ENCODE peak calls at places on chromosomes 6 and 20, in six cellular contexts. One of them, this sample, is unnamed.

GRCh38 chr6:70033781-70034180 is 167.4 kb downstream of the COL19A1 start:
- DNase-seq in EL: no peak
- DNase-seq in PC-3: no peak
- DNase-seq in activated CD4-positive, CD25-positive, alpha-beta regulatory T cell: no peak
- DNase-seq in CD4-positive, alpha-beta T cell: no peak
- DNase-seq in NCI-H748 treated with DMSO at 0.1 percent for 48 hours: no peak
- DNase-seq in this sample: no peak

GRCh38 chr6:83911278-83911677 is 51.8 kb downstream of the CYB5R4 start:
- DNase-seq in EL: no peak
- DNase-seq in PC-3: no peak
- DNase-seq in activated CD4-positive, CD25-positive, alpha-beta regulatory T cell: no peak
- DNase-seq in CD4-positive, alpha-beta T cell: no peak
- DNase-seq in NCI-H748 treated with DMSO at 0.1 percent for 48 hours: no peak
- DNase-seq in this sample: no peak

GRCh38 chr6:41747256-41748101 is at the start of gene PGC:
- DNase-seq in EL: no peak
- DNase-seq in PC-3: peak; percentile 57
- DNase-seq in activated CD4-positive, CD25-positive, alpha-beta regulatory T cell: no peak
- DNase-seq in CD4-positive, alpha-beta T cell: no peak
- DNase-seq in NCI-H748 treated with DMSO at 0.1 percent for 48 hours: no peak
- DNase-seq in this sample: peak; percentile 38

GRCh38 chr20:21357851-21358250 is 39.5 kb downstream of the NKX2-4 start:
- DNase-seq in EL: no peak
- DNase-seq in PC-3: no peak
- DNase-seq in activated CD4-positive, CD25-positive, alpha-beta regulatory T cell: no peak
- DNase-seq in CD4-positive, alpha-beta T cell: no peak
- DNase-seq in NCI-H748 treated with DMSO at 0.1 percent for 48 hours: no peak
- DNase-seq in this sample: no peak

GRCh38 chr6:15247750-15248450 is 2.0 kb downstream of the JARID2 start:
- DNase-seq in EL: peak; percentile 74
- DNase-seq in PC-3: peak; percentile 37
- DNase-seq in activated CD4-positive, CD25-positive, alpha-beta regulatory T cell: peak; percentile 35
- DNase-seq in CD4-positive, alpha-beta T cell: peak; percentile 46
- DNase-seq in NCI-H748 treated with DMSO at 0.1 percent for 48 hours: peak; percentile 29
- DNase-seq in this sample: peak; percentile 58

GRCh38 chr20:10023911-10024310 is 10.9 kb upstream of the ANKEF1 start:
- DNase-seq in EL: no peak
- DNase-seq in PC-3: no peak
- DNase-seq in activated CD4-positive, CD25-positive, alpha-beta regulatory T cell: no peak
- DNase-seq in CD4-positive, alpha-beta T cell: no peak
- DNase-seq in NCI-H748 treated with DMSO at 0.1 percent for 48 hours: no peak
- DNase-seq in this sample: no peak

GRCh38 chr6:12485226-12485764 is 195.1 kb downstream of the EDN1 start:
- DNase-seq in EL: peak; percentile 42
- DNase-seq in PC-3: peak; percentile 60
- DNase-seq in activated CD4-positive, CD25-positive, alpha-beta regulatory T cell: no peak
- DNase-seq in CD4-positive, alpha-beta T cell: no peak
- DNase-seq in NCI-H748 treated with DMSO at 0.1 percent for 48 hours: no peak
- DNase-seq in this sample: no peak

GRCh38 chr20:59016795-59017492 is 2.3 kb upstream of the TUBB1 start:
- DNase-seq in EL: no peak
- DNase-seq in PC-3: peak; percentile 58
- DNase-seq in activated CD4-positive, CD25-positive, alpha-beta regulatory T cell: no peak
- DNase-seq in CD4-positive, alpha-beta T cell: no peak
- DNase-seq in NCI-H748 treated with DMSO at 0.1 percent for 48 hours: no peak
- DNase-seq in this sample: no peak

GRCh38 chr20:38875170-38875993 is 50.8 kb upstream of the FAM83D start:
- DNase-seq in EL: no peak
- DNase-seq in PC-3: no peak
- DNase-seq in activated CD4-positive, CD25-positive, alpha-beta regulatory T cell: no peak
- DNase-seq in CD4-positive, alpha-beta T cell: peak; percentile 45
- DNase-seq in NCI-H748 treated with DMSO at 0.1 percent for 48 hours: no peak
- DNase-seq in this sample: no peak

GRCh38 chr6:116369540-116370327 is 1.0 kb upstream of the DSE start:
- DNase-seq in EL: no peak
- DNase-seq in PC-3: no peak
- DNase-seq in activated CD4-positive, CD25-positive, alpha-beta regulatory T cell: no peak
- DNase-seq in CD4-positive, alpha-beta T cell: no peak
- DNase-seq in NCI-H748 treated with DMSO at 0.1 percent for 48 hours: no peak
- DNase-seq in this sample: no peak

GRCh38 chr6:101268541-101268940 is 125.0 kb upstream of the GRIK2 start:
- DNase-seq in EL: peak; percentile 59
- DNase-seq in PC-3: no peak
- DNase-seq in activated CD4-positive, CD25-positive, alpha-beta regulatory T cell: no peak
- DNase-seq in CD4-positive, alpha-beta T cell: no peak
- DNase-seq in NCI-H748 treated with DMSO at 0.1 percent for 48 hours: no peak
- DNase-seq in this sample: peak; percentile 19

GRCh38 chr20:56805313-56805712 is 176.2 kb downstream of the TFAP2C start:
- DNase-seq in EL: no peak
- DNase-seq in PC-3: no peak
- DNase-seq in activated CD4-positive, CD25-positive, alpha-beta regulatory T cell: no peak
- DNase-seq in CD4-positive, alpha-beta T cell: no peak
- DNase-seq in NCI-H748 treated with DMSO at 0.1 percent for 48 hours: no peak
- DNase-seq in this sample: no peak

GRCh38 chr20:38842558-38842981 is 37.1 kb downstream of the PPP1R16B start:
- DNase-seq in EL: no peak
- DNase-seq in PC-3: no peak
- DNase-seq in activated CD4-positive, CD25-positive, alpha-beta regulatory T cell: peak; percentile 56
- DNase-seq in CD4-positive, alpha-beta T cell: no peak
- DNase-seq in NCI-H748 treated with DMSO at 0.1 percent for 48 hours: no peak
- DNase-seq in this sample: no peak

GRCh38 chr20:22581437-22582385 is 2.7 kb downstream of the FOXA2 start:
- DNase-seq in EL: no peak
- DNase-seq in PC-3: no peak
- DNase-seq in activated CD4-positive, CD25-positive, alpha-beta regulatory T cell: no peak
- DNase-seq in CD4-positive, alpha-beta T cell: no peak
- DNase-seq in NCI-H748 treated with DMSO at 0.1 percent for 48 hours: peak; percentile 26
- DNase-seq in this sample: no peak

GRCh38 chr20:38073307-38074010 is 39.9 kb downstream of the RPRD1B start:
- DNase-seq in EL: peak; percentile 96
- DNase-seq in PC-3: peak; percentile 93
- DNase-seq in activated CD4-positive, CD25-positive, alpha-beta regulatory T cell: no peak
- DNase-seq in CD4-positive, alpha-beta T cell: no peak
- DNase-seq in NCI-H748 treated with DMSO at 0.1 percent for 48 hours: peak; percentile 7
- DNase-seq in this sample: peak; percentile 78

GRCh38 chr6:20900396-20901160 is 366.3 kb downstream of the CDKAL1 start:
- DNase-seq in EL: no peak
- DNase-seq in PC-3: no peak
- DNase-seq in activated CD4-positive, CD25-positive, alpha-beta regulatory T cell: no peak
- DNase-seq in CD4-positive, alpha-beta T cell: no peak
- DNase-seq in NCI-H748 treated with DMSO at 0.1 percent for 48 hours: no peak
- DNase-seq in this sample: no peak

GRCh38 chr6:24547243-24547642 is 52.5 kb downstream of the ALDH5A1 start:
- DNase-seq in EL: peak; percentile 21
- DNase-seq in PC-3: no peak
- DNase-seq in activated CD4-positive, CD25-positive, alpha-beta regulatory T cell: no peak
- DNase-seq in CD4-positive, alpha-beta T cell: peak; percentile 19
- DNase-seq in NCI-H748 treated with DMSO at 0.1 percent for 48 hours: no peak
- DNase-seq in this sample: no peak

GRCh38 chr6:15327271-15327670 is 81.4 kb downstream of the JARID2 start:
- DNase-seq in EL: no peak
- DNase-seq in PC-3: peak; percentile 37
- DNase-seq in activated CD4-positive, CD25-positive, alpha-beta regulatory T cell: no peak
- DNase-seq in CD4-positive, alpha-beta T cell: peak; percentile 27
- DNase-seq in NCI-H748 treated with DMSO at 0.1 percent for 48 hours: no peak
- DNase-seq in this sample: no peak

GRCh38 chr20:5612476-5613291 is 137.5 kb upstream of the SHLD1 start:
- DNase-seq in EL: peak; percentile 37
- DNase-seq in PC-3: peak; percentile 64
- DNase-seq in activated CD4-positive, CD25-positive, alpha-beta regulatory T cell: no peak
- DNase-seq in CD4-positive, alpha-beta T cell: no peak
- DNase-seq in NCI-H748 treated with DMSO at 0.1 percent for 48 hours: no peak
- DNase-seq in this sample: peak; percentile 30

GRCh38 chr6:122825180-122825579 is 36.1 kb downstream of the SMPDL3A start:
- DNase-seq in EL: no peak
- DNase-seq in PC-3: no peak
- DNase-seq in activated CD4-positive, CD25-positive, alpha-beta regulatory T cell: no peak
- DNase-seq in CD4-positive, alpha-beta T cell: no peak
- DNase-seq in NCI-H748 treated with DMSO at 0.1 percent for 48 hours: peak; percentile 79
- DNase-seq in this sample: no peak

GRCh38 chr6:125099211-125100017 is 54.2 kb upstream of the TPD52L1 start:
- DNase-seq in EL: peak; percentile 79
- DNase-seq in PC-3: peak; percentile 60
- DNase-seq in activated CD4-positive, CD25-positive, alpha-beta regulatory T cell: no peak
- DNase-seq in CD4-positive, alpha-beta T cell: no peak
- DNase-seq in NCI-H748 treated with DMSO at 0.1 percent for 48 hours: peak; percentile 33
- DNase-seq in this sample: peak; percentile 44

GRCh38 chr20:38799248-38799647 is 6.2 kb upstream of the PPP1R16B start:
- DNase-seq in EL: no peak
- DNase-seq in PC-3: no peak
- DNase-seq in activated CD4-positive, CD25-positive, alpha-beta regulatory T cell: no peak
- DNase-seq in CD4-positive, alpha-beta T cell: no peak
- DNase-seq in NCI-H748 treated with DMSO at 0.1 percent for 48 hours: no peak
- DNase-seq in this sample: no peak

GRCh38 chr20:33846291-33846916 is 35.3 kb downstream of the CHMP4B start:
- DNase-seq in EL: no peak
- DNase-seq in PC-3: no peak
- DNase-seq in activated CD4-positive, CD25-positive, alpha-beta regulatory T cell: no peak
- DNase-seq in CD4-positive, alpha-beta T cell: no peak
- DNase-seq in NCI-H748 treated with DMSO at 0.1 percent for 48 hours: no peak
- DNase-seq in this sample: no peak

GRCh38 chr20:49979030-49979832 is 3.5 kb upstream of the SNAI1 start:
- DNase-seq in EL: peak; percentile 44
- DNase-seq in PC-3: peak; percentile 83
- DNase-seq in activated CD4-positive, CD25-positive, alpha-beta regulatory T cell: peak; percentile 55
- DNase-seq in CD4-positive, alpha-beta T cell: peak; percentile 64
- DNase-seq in NCI-H748 treated with DMSO at 0.1 percent for 48 hours: peak; percentile 4
- DNase-seq in this sample: no peak

GRCh38 chr20:47710665-47711045 is 74.6 kb downstream of the SULF2 start:
- DNase-seq in EL: no peak
- DNase-seq in PC-3: no peak
- DNase-seq in activated CD4-positive, CD25-positive, alpha-beta regulatory T cell: no peak
- DNase-seq in CD4-positive, alpha-beta T cell: no peak
- DNase-seq in NCI-H748 treated with DMSO at 0.1 percent for 48 hours: no peak
- DNase-seq in this sample: no peak

GRCh38 chr20:1500496-1500895 is 9.3 kb upstream of the SIRPB2 start:
- DNase-seq in EL: no peak
- DNase-seq in PC-3: no peak
- DNase-seq in activated CD4-positive, CD25-positive, alpha-beta regulatory T cell: no peak
- DNase-seq in CD4-positive, alpha-beta T cell: no peak
- DNase-seq in NCI-H748 treated with DMSO at 0.1 percent for 48 hours: no peak
- DNase-seq in this sample: peak; percentile 60

GRCh38 chr6:106085984-106086832 is at the start of gene PRDM1:
- DNase-seq in EL: peak; percentile 87
- DNase-seq in PC-3: peak; percentile 87
- DNase-seq in activated CD4-positive, CD25-positive, alpha-beta regulatory T cell: peak; percentile 71
- DNase-seq in CD4-positive, alpha-beta T cell: peak; percentile 61
- DNase-seq in NCI-H748 treated with DMSO at 0.1 percent for 48 hours: peak; percentile 88
- DNase-seq in this sample: peak; percentile 96

GRCh38 chr6:56746767-56747504 is 104.2 kb upstream of the DST start:
- DNase-seq in EL: no peak
- DNase-seq in PC-3: no peak
- DNase-seq in activated CD4-positive, CD25-positive, alpha-beta regulatory T cell: no peak
- DNase-seq in CD4-positive, alpha-beta T cell: no peak
- DNase-seq in NCI-H748 treated with DMSO at 0.1 percent for 48 hours: no peak
- DNase-seq in this sample: peak; percentile 59